ENCODE peak calls at places on chromosome 10, in seven cellular contexts. U is HCT116, T is breast epithelium, J is heart left ventricle, A is IMR-90, V is uterus, N is ovary. S is an unnamed sample.

GRCh38 chr10:58435297-58435696 is 50.1 kb downstream of the TFAM start:
- DNase-seq in U (peak; percentile 88), T (no peak), J (no peak), A (peak; percentile 99), V (no peak), N (peak; percentile 42), S (no peak)

GRCh38 chr10:119301397-119301796 is 94.0 kb downstream of the GRK5 start:
- DNase-seq in U (no peak), T (no peak), J (peak; percentile 64), A (peak; percentile 24), V (no peak), N (no peak), S (no peak)

GRCh38 chr10:44467900-44468299 is 83.0 kb upstream of the CXCL12 start:
- DNase-seq in U (no peak), T (no peak), J (no peak), A (no peak), V (no peak), N (no peak), S (no peak)

GRCh38 chr10:22690614-22691431 is 23.6 kb downstream of the PIP4K2A start:
- DNase-seq in U (no peak), T (no peak), J (no peak), A (peak; percentile 28), V (no peak), N (no peak), S (no peak)

GRCh38 chr10:48465860-48466521 is 138.9 kb downstream of the ARHGAP22 start:
- DNase-seq in U (no peak), T (peak; percentile 48), J (no peak), A (no peak), V (no peak), N (no peak), S (no peak)

GRCh38 chr10:7153750-7154149 is 257.1 kb downstream of the SFMBT2 start:
- DNase-seq in U (no peak), T (no peak), J (no peak), A (peak; percentile 13), V (no peak), N (no peak), S (no peak)

GRCh38 chr10:60031664-60032063 is 125.3 kb upstream of the CCDC6 start:
- DNase-seq in U (no peak), T (no peak), J (no peak), A (no peak), V (no peak), N (no peak), S (no peak)

GRCh38 chr10:3887404-3887803 is 102.4 kb upstream of the KLF6 start:
- DNase-seq in U (no peak), T (no peak), J (no peak), A (no peak), V (peak; percentile 33), N (no peak), S (no peak)

GRCh38 chr10:35640474-35640873 is 1.6 kb downstream of the FZD8 start:
- DNase-seq in U (no peak), T (peak; percentile 54), J (peak; percentile 85), A (peak; percentile 76), V (peak; percentile 45), N (peak; percentile 42), S (peak; percentile 82)

GRCh38 chr10:101226888-101227736 is 2.2 kb downstream of the LBX1 start:
- DNase-seq in U (no peak), T (no peak), J (no peak), A (no peak), V (no peak), N (no peak), S (no peak)

GRCh38 chr10:13712799-13713581 is 126.2 kb downstream of the PRPF18 start:
- DNase-seq in U (peak; percentile 44), T (no peak), J (peak; percentile 84), A (peak; percentile 99), V (peak; percentile 73), N (peak; percentile 35), S (peak; percentile 59)

GRCh38 chr10:48579251-48579960 is 25.5 kb downstream of the ARHGAP22 start:
- DNase-seq in U (no peak), T (no peak), J (no peak), A (peak; percentile 72), V (no peak), N (no peak), S (no peak)

GRCh38 chr10:125037145-125037544 is 95.2 kb downstream of the ZRANB1 start:
- DNase-seq in U (peak; percentile 85), T (no peak), J (no peak), A (peak; percentile 80), V (no peak), N (peak; percentile 70), S (no peak)

GRCh38 chr10:14382022-14382421 is 51.3 kb upstream of the FRMD4A start:
- DNase-seq in U (no peak), T (no peak), J (no peak), A (peak; percentile 70), V (no peak), N (no peak), S (no peak)

GRCh38 chr10:123858039-123858740 is 33.4 kb downstream of the CPXM2 start:
- DNase-seq in U (no peak), T (no peak), J (no peak), A (no peak), V (no peak), N (no peak), S (no peak)

GRCh38 chr10:133445268-133445732 is 8.4 kb upstream of the SCART1 start:
- DNase-seq in U (no peak), T (peak; percentile 48), J (peak; percentile 55), A (no peak), V (no peak), N (no peak), S (peak; percentile 20)

GRCh38 chr10:78212134-78212785 is 178.6 kb downstream of the RPS24 start:
- DNase-seq in U (no peak), T (no peak), J (peak; percentile 74), A (no peak), V (peak; percentile 60), N (peak; percentile 45), S (no peak)

GRCh38 chr10:1652151-1652550 is 85.2 kb downstream of the ADARB2 start:
- DNase-seq in U (no peak), T (no peak), J (no peak), A (no peak), V (no peak), N (no peak), S (no peak)

GRCh38 chr10:24518981-24519597 is 204.6 kb downstream of the ARHGAP21 start:
- DNase-seq in U (peak; percentile 23), T (peak; percentile 67), J (no peak), A (peak; percentile 60), V (peak; percentile 53), N (peak; percentile 77), S (no peak)

GRCh38 chr10:10527861-10528562 is 489.7 kb upstream of the CELF2 start:
- DNase-seq in U (no peak), T (no peak), J (no peak), A (no peak), V (no peak), N (no peak), S (no peak)

GRCh38 chr10:62186999-62187695 is 81.5 kb downstream of the RTKN2 start:
- DNase-seq in U (no peak), T (no peak), J (no peak), A (no peak), V (no peak), N (no peak), S (no peak)

GRCh38 chr10:114408112-114408967 is 4.0 kb upstream of the AFAP1L2 start:
- DNase-seq in U (no peak), T (no peak), J (no peak), A (no peak), V (no peak), N (no peak), S (no peak)

DNA sequence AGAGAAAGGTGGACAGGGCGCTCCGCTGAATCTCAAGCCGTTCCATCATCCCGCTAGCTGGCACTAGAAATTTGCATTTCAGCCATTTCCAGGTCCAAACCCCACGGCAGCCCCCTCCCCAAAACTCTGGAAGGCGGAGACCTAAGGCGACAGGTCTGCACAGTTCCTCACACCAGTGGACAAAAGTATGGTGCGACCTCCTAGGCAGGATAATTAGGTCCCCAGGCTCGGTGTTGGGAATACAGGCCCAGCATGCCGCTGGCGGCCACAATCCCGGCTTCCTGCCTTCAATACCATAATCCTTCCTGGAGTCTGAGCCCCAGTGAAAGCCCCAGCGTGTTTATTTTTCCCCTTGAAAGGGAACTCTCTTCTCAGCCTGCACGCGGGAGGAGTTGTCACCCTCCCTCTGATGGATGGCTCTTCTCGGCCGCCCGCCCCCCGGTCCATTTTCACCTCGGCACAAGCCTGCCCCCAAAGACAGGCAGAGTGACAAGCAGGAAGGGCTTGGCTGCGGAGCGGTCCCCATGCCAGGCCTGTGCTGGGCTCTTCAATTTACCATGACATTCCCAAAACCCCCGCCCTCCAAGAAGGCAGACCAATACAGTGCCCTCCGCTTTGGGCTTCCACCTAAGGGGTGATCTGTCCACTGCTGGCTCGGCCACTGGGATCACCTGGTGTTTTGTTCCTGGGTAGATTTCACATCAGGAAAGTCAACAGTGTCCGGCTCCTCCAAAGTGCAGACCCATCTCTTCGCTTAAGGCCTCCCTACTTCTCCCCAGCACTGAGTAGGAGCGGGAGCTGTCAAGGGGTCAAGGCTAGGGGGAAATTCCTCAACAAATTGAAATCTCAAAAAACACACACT is 2.2 kb downstream of the FGFR2 start:
- DNase-seq in U (no peak), T (no peak), J (no peak), A (no peak), V (no peak), N (no peak), S (no peak)
- TF ChIP-seq POLR2A in U (no peak), T (no peak), J (no peak), A (no peak), V (no peak), N (no peak), S (no peak)

DNA sequence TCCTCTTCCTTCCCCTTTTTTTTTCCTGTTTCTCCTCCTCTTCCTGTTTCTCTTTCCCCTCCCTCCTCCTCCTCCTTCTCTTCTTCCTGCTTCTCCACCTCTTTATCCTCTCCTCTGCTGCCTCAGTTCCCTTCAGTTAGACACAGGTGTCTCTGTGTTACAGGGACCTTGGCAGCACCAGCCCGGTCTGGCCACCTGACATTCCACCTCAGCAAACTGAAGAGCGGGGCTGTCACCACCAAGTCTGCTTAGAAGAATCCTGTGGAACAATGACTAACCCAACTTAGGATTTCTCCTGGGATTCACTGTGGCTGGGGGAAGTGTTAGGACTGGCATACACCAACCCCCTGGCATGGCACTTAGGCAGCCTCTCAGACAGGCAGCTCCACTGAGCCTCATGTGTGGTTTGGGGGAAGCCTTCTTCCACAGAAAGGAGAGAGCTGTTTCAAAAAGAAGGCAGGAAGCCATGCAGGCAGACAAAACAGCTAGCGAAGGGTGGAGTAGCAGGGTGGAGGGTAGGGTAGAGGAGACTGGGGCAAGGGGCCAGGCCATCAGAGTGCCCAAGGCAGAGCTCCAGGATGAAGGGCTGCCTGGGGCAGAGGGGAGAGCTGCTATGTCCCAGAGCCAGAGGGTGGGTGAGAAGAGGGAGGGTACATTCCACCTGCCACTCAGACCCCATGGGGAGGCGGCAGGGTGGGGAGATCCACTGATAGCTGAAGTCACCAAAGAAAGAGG is 13.2 kb upstream of the GDF10 start:
- DNase-seq in U (no peak), T (no peak), J (no peak), A (no peak), V (no peak), N (no peak), S (no peak)
- H3K4me3 ChIP-seq in U (no peak overlapping the region), T (no peak overlapping the region), J (no peak overlapping the region), A (no peak overlapping the region), V (no peak overlapping the region), N (no peak overlapping the region), S (no peak overlapping the region)

GRCh38 chr10:72272689-72273409 is 875 bp upstream of the DDIT4 start:
- DNase-seq in U (peak; percentile 80), T (peak; percentile 86), J (peak; percentile 94), A (peak; percentile 97), V (peak; percentile 92), N (peak; percentile 94), S (peak; percentile 91)
- TF ChIP-seq POLR2A in U (peak; percentile 49), T (no peak), J (no peak), A (peak; percentile 80), V (peak; percentile 41), N (peak; percentile 60), S (peak; percentile 78)

GRCh38 chr10:25766687-25767221 is 167.3 kb upstream of the MYO3A start:
- DNase-seq in U (no peak), T (no peak), J (no peak), A (no peak), V (no peak), N (no peak), S (no peak)
- H3K4me3 ChIP-seq in U (no peak overlapping the region), T (no peak overlapping the region), J (no peak overlapping the region), A (no peak overlapping the region), V (no peak overlapping the region), N (no peak overlapping the region), S (no peak overlapping the region)